ENCODE peak calls at places on chromosomes 12 and 14, in five cellular contexts. H, C, A, M and N are unnamed samples.

GRCh38 chr12:30980886-30981662 is 54.5 kb downstream of the TSPAN11 start:
- DNase-seq in H (no peak), C (no peak), A (no peak), M (no peak), N (no peak)

GRCh38 chr14:99357151-99357550 is 85.2 kb upstream of the BCL11B start:
- DNase-seq in H (no peak), C (no peak), A (no peak), M (no peak), N (no peak)

GRCh38 chr14:91374287-91374880 is 43.2 kb downstream of the CCDC88C start:
- DNase-seq in H (no peak), C (no peak), A (no peak), M (no peak), N (no peak)

GRCh38 chr14:36319899-36320209 is 583 bp downstream of the MBIP start:
- DNase-seq in H (no peak), C (no peak), A (no peak), M (no peak), N (no peak)

GRCh38 chr14:21917699-21918436 is 244.2 kb upstream of the OR4E1 start:
- DNase-seq in H (no peak), C (no peak), A (peak; percentile 8), M (peak; percentile 39), N (peak; percentile 22)

GRCh38 chr14:56271988-56272387 is 153.8 kb downstream of the PELI2 start:
- DNase-seq in H (no peak), C (peak; percentile 22), A (no peak), M (peak; percentile 71), N (peak; percentile 57)

GRCh38 chr12:102067574-102068258 is 5.9 kb upstream of the WASHC3 start:
- DNase-seq in H (no peak), C (peak; percentile 43), A (no peak), M (peak; percentile 44), N (peak; percentile 42)

GRCh38 chr14:46215801-46216200 is 435.8 kb downstream of the RPL10L start:
- DNase-seq in H (no peak), C (no peak), A (no peak), M (no peak), N (no peak)

GRCh38 chr12:94735985-94736384 is 85.6 kb upstream of the TMCC3 start:
- DNase-seq in H (no peak), C (no peak), A (no peak), M (no peak), N (no peak)

GRCh38 chr12:91774471-91774921 is 371.1 kb downstream of the BTG1 start:
- DNase-seq in H (no peak), C (peak; percentile 10), A (no peak), M (peak; percentile 20), N (peak; percentile 10)